ENCODE peak calls at places on chromosomes 11 and 22, in ten cellular contexts. O, B, T, N, A, M, X, W, F and J are unnamed samples. For H3K4me1, the result is how much of the 10 kb centered on the place peaks cover.

GRCh38 chr22:44337658-44338004 is 24.9 kb upstream of the SHISAL1 start:
- DNase-seq in N (no peak), X (no peak), F (peak), W (no peak), A (no peak), O (no peak), T (no peak), B (peak), M (no peak), J (peak)

GRCh38 chr11:92154611-92155010 is 70.0 kb upstream of the FAT3 start:
- DNase-seq in T (no peak), B (no peak), W (no peak), A (no peak), M (no peak), N (no peak), X (no peak), O (no peak), F (no peak), J (no peak)

GRCh38 chr22:22156716-22157499 is 87.7 kb upstream of the VPREB1 start:
- DNase-seq in O (peak), T (peak), F (peak), N (peak), B (peak), X (peak), A (peak), W (peak), M (peak), J (peak)

GRCh38 chr11:34789196-34789834 is 126.9 kb downstream of the APIP start:
- DNase-seq in W (no peak), M (no peak), O (no peak), T (no peak), A (no peak), F (no peak), N (no peak), B (peak), X (no peak), J (no peak)

GRCh38 chr22:46004105-46004866 is 27.3 kb upstream of the WNT7B start:
- DNase-seq in A (no peak), B (no peak), W (no peak), O (no peak), M (no peak), F (no peak), X (no peak), T (no peak), N (peak), J (no peak)

GRCh38 chr11:45982656-45983470 is 60.4 kb downstream of the LARGE2 start:
- DNase-seq in A (peak), N (no peak), M (no peak), T (peak), X (no peak), F (peak), W (no peak), B (peak), O (peak), J (peak)

GRCh38 chr11:83159901-83160865 is 3.3 kb downstream of the PCF11 start:
- DNase-seq in X (peak), W (no peak), N (no peak), F (peak), T (peak), A (no peak), M (peak), O (no peak), B (peak), J (no peak)

GRCh38 chr11:112004389-112004788 is 20.8 kb upstream of the DLAT start:
- DNase-seq in B (no peak), A (no peak), F (no peak), X (peak), T (no peak), N (no peak), W (no peak), O (peak), M (no peak), J (no peak)

GRCh38 chr11:60121259-60121658 is 32.8 kb downstream of the MS4A2 start:
- DNase-seq in O (no peak), X (peak), B (no peak), T (no peak), W (no peak), A (no peak), N (no peak), M (no peak), F (no peak), J (peak)

GRCh38 chr22:36087784-36088183 is 59.2 kb upstream of the RBFOX2 start:
- DNase-seq in T (no peak), F (no peak), X (no peak), M (peak), N (peak), B (no peak), O (no peak), A (no peak), W (no peak), J (no peak)

GRCh38 chr22:41368543-41368817 is 13.3 kb upstream of the TEF start:
- DNase-seq in T (no peak), W (no peak), A (no peak), O (no peak), F (no peak), M (no peak), X (no peak), N (no peak), B (no peak), J (no peak)

GRCh38 chr11:70415176-70415575 is 16.8 kb downstream of the CTTN start:
- DNase-seq in M (no peak), N (no peak), B (peak), A (no peak), T (no peak), O (no peak), W (no peak), X (no peak), F (peak), J (no peak)

GRCh38 chr11:64853709-64854108 is 9.3 kb upstream of the CDC42BPG start:
- DNase-seq in M (no peak), N (no peak), T (no peak), O (no peak), B (no peak), A (no peak), W (no peak), F (no peak), X (no peak), J (no peak)
- H3K4me1 ChIP-seq in M (under half), N (half or more), T (under half), O (half or more), B (under half), A (under half), W (half or more), F (under half), X (half or more), J (under half)

GRCh38 chr11:11478021-11478420 is 125.0 kb upstream of the CSNK2A3 start:
- DNase-seq in A (no peak), B (no peak), M (no peak), N (no peak), W (no peak), O (no peak), X (no peak), F (no peak), T (no peak), J (no peak)
- H3K4me3 ChIP-seq in A (no peak), B (no peak), M (no peak), N (no peak), W (no peak), O (no peak), X (no peak), F (no peak), T (no peak), J (no peak)

GRCh38 chr11:117824571-117825537 is at the start of gene FXYD2:
- DNase-seq in T (peak), A (no peak), F (no peak), B (no peak), N (peak), M (no peak), O (no peak), W (no peak), X (no peak), J (peak)
- H3K27ac ChIP-seq in T (peak), A (no peak), F (peak), B (no peak), N (peak), M (peak), O (no peak), W (no peak), X (no peak), J (no peak)

GRCh38 chr11:102850973-102851745 is 7.8 kb upstream of the MMP3 start:
- DNase-seq in W (no peak), F (peak), A (no peak), O (no peak), X (no peak), T (no peak), N (no peak), M (no peak), B (peak), J (no peak)
- H3K4me1 ChIP-seq in W (under half), F (under half), A (under half), O (under half), X (under half), T (under half), N (under half), M (under half), B (under half), J (under half)

DNA sequence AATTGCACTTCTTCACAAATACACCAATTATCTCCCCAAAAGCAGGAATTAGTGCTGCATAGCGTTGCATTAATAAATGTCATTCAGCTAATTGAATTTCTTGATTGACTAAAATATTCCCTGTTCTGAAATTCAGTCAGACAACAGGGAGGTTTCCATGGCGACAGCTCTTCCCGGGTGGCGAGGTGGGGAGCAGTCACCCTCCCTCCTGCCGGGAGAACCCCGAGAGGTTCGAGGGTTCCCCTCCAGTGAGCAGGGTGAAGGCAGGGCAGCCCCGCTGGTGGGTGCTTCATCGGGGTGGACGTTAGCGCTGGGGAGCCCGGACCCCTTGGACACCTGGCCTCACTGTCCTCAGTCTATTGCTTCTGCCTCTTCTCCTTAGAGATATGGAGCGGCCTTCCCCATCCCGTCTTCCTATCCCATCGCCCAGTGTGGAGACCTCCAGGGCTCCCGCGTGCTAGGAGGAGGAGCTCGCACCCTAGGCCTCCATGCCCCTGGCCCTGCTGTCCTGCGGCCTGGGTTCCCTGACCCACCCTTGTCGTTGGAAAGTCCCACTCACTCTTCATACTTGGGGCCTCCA is 983.5 kb downstream of the BRD1 start:
- DNase-seq in N (no peak), X (no peak), A (no peak), F (no peak), T (no peak), O (no peak), M (no peak), W (no peak), B (no peak), J (no peak)
- H3K4me3 ChIP-seq in N (no peak), X (no peak), A (no peak), F (no peak), T (no peak), O (no peak), M (no peak), W (no peak), B (no peak), J (no peak)

GRCh38 chr22:27137809-27138400 is 480.5 kb downstream of the MIAT start:
- DNase-seq in T (no peak), O (no peak), W (no peak), X (no peak), B (no peak), M (no peak), N (no peak), A (no peak), F (peak), J (peak)

GRCh38 chr22:27135582-27135981 is 478.2 kb downstream of the MIAT start:
- DNase-seq in B (peak), M (no peak), X (no peak), F (peak), A (no peak), W (no peak), O (no peak), T (no peak), N (no peak), J (no peak)

GRCh38 chr22:27139935-27140493 is 482.6 kb downstream of the MIAT start:
- DNase-seq in T (peak), O (no peak), B (peak), M (peak), X (no peak), N (no peak), W (no peak), A (no peak), F (peak), J (no peak)

GRCh38 chr22:27136596-27136995 is 479.2 kb downstream of the MIAT start:
- DNase-seq in X (no peak), M (no peak), F (no peak), T (no peak), N (no peak), B (no peak), W (no peak), A (no peak), O (no peak), J (no peak)

GRCh38 chr22:27138471-27138870 is 481.1 kb downstream of the MIAT start:
- DNase-seq in F (no peak), W (no peak), A (no peak), B (no peak), X (no peak), T (no peak), O (no peak), N (no peak), M (no peak), J (no peak)
- H3K27ac ChIP-seq in F (no peak), W (no peak), A (no peak), B (no peak), X (no peak), T (no peak), O (no peak), N (no peak), M (no peak), J (no peak)

GRCh38 chr11:11978792-11979486 is 29.5 kb downstream of the DKK3 start:
- DNase-seq in W (no peak), N (no peak), T (peak), M (peak), B (peak), O (no peak), A (no peak), F (peak), X (no peak), J (peak)
- H3K4me1 ChIP-seq in W (under half), N (half or more), T (half or more), M (under half), B (half or more), O (under half), A (under half), F (half or more), X (under half), J (under half)

GRCh38 chr22:31753005-31753633 is 700 bp upstream of the DEPDC5 start:
- DNase-seq in N (peak), W (no peak), M (peak), T (no peak), A (peak), O (no peak), F (no peak), B (no peak), X (peak), J (peak)

GRCh38 chr22:31748490-31748889 is 1.4 kb downstream of the PRR14L start:
- DNase-seq in O (no peak), M (no peak), F (peak), A (no peak), N (no peak), B (no peak), W (no peak), T (no peak), X (no peak), J (no peak)

GRCh38 chr22:31749636-31750364 is at the start of gene PRR14L:
- DNase-seq in X (peak), T (peak), W (peak), B (peak), O (peak), M (peak), N (peak), A (peak), F (peak), J (peak)

GRCh38 chr22:31752096-31752847 is 1.5 kb upstream of the DEPDC5 start:
- DNase-seq in X (no peak), W (no peak), T (no peak), F (no peak), O (no peak), N (no peak), A (no peak), M (no peak), B (no peak), J (peak)

DNA sequence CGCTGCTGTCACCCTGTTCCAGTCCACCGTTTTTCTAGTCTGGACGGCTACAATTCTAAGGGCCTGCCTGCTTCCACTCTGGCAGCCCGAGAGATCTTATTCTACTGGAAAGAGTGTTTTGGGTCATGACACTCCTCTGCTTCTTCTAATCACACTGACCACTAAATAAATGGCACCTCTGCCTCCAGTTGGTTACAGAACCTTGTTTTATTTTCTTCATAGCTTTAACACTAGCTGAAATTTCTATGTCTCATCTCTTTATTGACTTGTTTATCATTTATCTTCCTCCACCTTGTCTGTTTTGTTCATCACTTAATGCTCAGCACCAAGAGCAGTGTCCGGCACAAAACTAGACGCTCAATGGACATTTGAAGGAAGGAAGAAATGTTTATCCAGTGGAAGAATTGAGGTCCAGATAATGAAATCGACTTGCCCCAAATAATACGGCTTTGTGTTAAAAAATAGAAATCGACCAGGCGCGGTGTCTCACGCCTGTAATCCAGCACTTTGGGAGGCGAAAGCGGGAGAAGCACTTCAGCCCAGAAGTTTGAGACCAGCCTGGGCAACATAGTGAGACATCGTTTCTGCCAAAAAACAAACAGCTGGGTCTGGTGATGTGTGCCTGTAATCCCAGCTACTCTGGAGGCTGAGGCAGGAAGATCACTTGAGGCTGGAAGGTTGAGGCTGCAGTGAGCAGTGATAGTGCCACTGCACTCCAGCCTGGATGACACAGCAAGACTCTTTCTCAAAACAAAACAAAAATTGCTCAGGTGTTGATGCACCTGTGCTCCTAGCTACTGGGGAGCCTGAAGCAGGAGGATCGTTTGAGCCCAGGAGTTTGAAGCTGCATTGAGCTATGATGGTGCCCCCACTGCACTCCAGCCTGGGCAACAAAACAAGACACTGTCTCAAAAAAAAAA is 693 bp upstream of the PRR14L start:
- DNase-seq in X (peak), W (no peak), O (no peak), M (no peak), A (no peak), T (no peak), F (no peak), B (no peak), N (no peak), J (no peak)
- H3K4me3 ChIP-seq in X (peak), W (peak), O (peak), M (no peak), A (peak), T (no peak), F (peak), B (no peak), N (peak), J (peak)

GRCh38 chr22:39471421-39472141 is 14.8 kb downstream of the MGAT3 start:
- DNase-seq in B (peak), O (no peak), T (peak), A (no peak), F (peak), M (no peak), X (no peak), W (no peak), N (no peak), J (no peak)
- H3K27ac ChIP-seq in B (peak), O (no peak), T (no peak), A (peak), F (no peak), M (no peak), X (peak), W (peak), N (peak), J (peak)